ENCODE peak calls at places on chromosomes 16 and 17, in five cellular contexts. Q is GM06990, S is GM19239, W is NCI-H146, L is cardiac fibroblast. P is an unnamed sample.
A peak's percentile ranks its signal among the peaks of the same experiment; 100 is the strongest.

GRCh38 chr17:5781236-5781927 is 197.1 kb upstream of the NLRP1 start:
- DNase-seq in S (no peak), W (no peak), Q (no peak), L (no peak), P (no peak)

GRCh38 chr17:18953231-18953728 is 1.3 kb downstream of the SLC5A10 start:
- DNase-seq in Q (no peak), L (no peak), S (no peak), W (no peak), P (no peak)

GRCh38 chr16:68355447-68356248 is 44.8 kb downstream of the PRMT7 start:
- DNase-seq in L (no peak), S (no peak), W (no peak), Q (no peak), P (no peak)

GRCh38 chr16:82855471-82855870 is 228.7 kb downstream of the CDH13 start:
- DNase-seq in L (no peak), S (no peak), Q (no peak), W (no peak), P (no peak)

GRCh38 chr16:23182206-23182674 is 305 bp upstream of the SCNN1G start:
- DNase-seq in Q (peak; percentile 85), W (peak; percentile 93), L (peak; percentile 56), S (peak; percentile 93), P (peak; percentile 93)

GRCh38 chr16:66509576-66509975 is 40.3 kb downstream of the TK2 start:
- DNase-seq in S (no peak), L (no peak), Q (no peak), W (no peak), P (no peak)

GRCh38 chr16:12569061-12569460 is 234.6 kb downstream of the CPPED1 start:
- DNase-seq in S (no peak), W (no peak), L (no peak), Q (no peak), P (no peak)

GRCh38 chr16:81731636-81732035 is 47.5 kb upstream of the PLCG2 start:
- DNase-seq in W (no peak), Q (no peak), L (no peak), S (no peak), P (no peak)

GRCh38 chr17:4678448-4679026 is 25.4 kb downstream of the PELP1 start:
- DNase-seq in L (peak; percentile 91), Q (no peak), S (no peak), W (no peak), P (no peak)

GRCh38 chr17:81556863-81557262 is 4.7 kb upstream of the FAAP100 start:
- DNase-seq in W (peak; percentile 57), L (no peak), S (no peak), Q (no peak), P (no peak)

GRCh38 chr16:67546091-67546501 is 16.2 kb upstream of the CTCF start:
- DNase-seq in L (no peak), Q (no peak), S (no peak), W (no peak), P (no peak)

GRCh38 chr17:58679263-58680037 is 12.4 kb downstream of the TEX14 start:
- DNase-seq in S (no peak), W (peak; percentile 52), Q (no peak), L (peak; percentile 95), P (peak; percentile 39)

GRCh38 chr17:9370464-9370863 is 205.2 kb downstream of the STX8 start:
- DNase-seq in S (no peak), W (peak; percentile 68), Q (no peak), L (peak; percentile 85), P (no peak)

GRCh38 chr17:28371245-28372202 is at the start of gene SARM1:
- DNase-seq in L (peak; percentile 74), Q (peak; percentile 91), S (peak; percentile 96), W (peak; percentile 97), P (peak; percentile 97)

GRCh38 chr16:85381738-85382592 is 231.2 kb upstream of the GSE1 start:
- DNase-seq in S (no peak), W (no peak), L (no peak), Q (no peak), P (no peak)

GRCh38 chr16:28878083-28878926 is at the start of gene ATP2A1:
- DNase-seq in Q (no peak), L (no peak), S (no peak), W (no peak), P (no peak)

GRCh38 chr16:64809876-64810629 is 311.8 kb downstream of the CDH11 start:
- DNase-seq in L (no peak), Q (no peak), W (no peak), S (no peak), P (no peak)

GRCh38 chr17:37310940-37311339 is 64.8 kb upstream of the C17orf78 start:
- DNase-seq in Q (no peak), W (no peak), L (no peak), S (no peak), P (no peak)

GRCh38 chr16:31785126-31785525 is 88.5 kb upstream of the ZNF267 start:
- DNase-seq in S (no peak), Q (no peak), W (no peak), L (no peak), P (no peak)

GRCh38 chr17:51510940-51511339 is 250.6 kb downstream of the UTP18 start:
- DNase-seq in L (no peak), S (no peak), Q (no peak), W (no peak), P (no peak)

GRCh38 chr16:2785101-2785991 is 2.0 kb downstream of the PRSS33 start:
- DNase-seq in Q (no peak), L (no peak), S (no peak), W (peak; percentile 58), P (no peak)

GRCh38 chr16:68636818-68637217 is 8.3 kb upstream of the CDH3 start:
- DNase-seq in W (no peak), L (peak; percentile 28), S (no peak), Q (no peak), P (no peak)

GRCh38 chr17:82636626-82637598 is 11.3 kb downstream of the WDR45B start:
- DNase-seq in S (no peak), W (peak; percentile 69), Q (no peak), L (no peak), P (no peak)